ENCODE peak calls at places on chromosomes 7 and 10, in seven cellular contexts. One of them, this sample, is unnamed.

GRCh38 chr7:139431459-139431858 is 52.0 kb downstream of the KLRG2 start:
- DNase-seq in pancreas: no peak
- DNase-seq in tibial nerve: no peak
- DNase-seq in astrocyte of the spinal cord: no peak
- DNase-seq in transverse colon: no peak
- DNase-seq in lower leg skin: no peak
- DNase-seq in sigmoid colon: no peak
- DNase-seq in this sample: peak; percentile 72

GRCh38 chr10:26488344-26488743 is 50.2 kb downstream of the APBB1IP start:
- DNase-seq in pancreas: no peak
- DNase-seq in tibial nerve: no peak
- DNase-seq in astrocyte of the spinal cord: peak; percentile 43
- DNase-seq in transverse colon: no peak
- DNase-seq in lower leg skin: no peak
- DNase-seq in sigmoid colon: no peak
- DNase-seq in this sample: no peak

GRCh38 chr10:34437897-34438296 is 377.2 kb downstream of the PARD3 start:
- DNase-seq in pancreas: no peak
- DNase-seq in tibial nerve: no peak
- DNase-seq in astrocyte of the spinal cord: no peak
- DNase-seq in transverse colon: no peak
- DNase-seq in lower leg skin: no peak
- DNase-seq in sigmoid colon: no peak
- DNase-seq in this sample: no peak

GRCh38 chr7:16542401-16542800 is 15.8 kb downstream of the LRRC72 start:
- DNase-seq in pancreas: no peak
- DNase-seq in tibial nerve: no peak
- DNase-seq in astrocyte of the spinal cord: no peak
- DNase-seq in transverse colon: no peak
- DNase-seq in lower leg skin: no peak
- DNase-seq in sigmoid colon: no peak
- DNase-seq in this sample: no peak

GRCh38 chr10:132482090-132482489 is 55.5 kb upstream of the INPP5A start:
- DNase-seq in pancreas: no peak
- DNase-seq in tibial nerve: peak; percentile 65
- DNase-seq in astrocyte of the spinal cord: peak; percentile 86
- DNase-seq in transverse colon: no peak
- DNase-seq in lower leg skin: no peak
- DNase-seq in sigmoid colon: peak; percentile 90
- DNase-seq in this sample: peak; percentile 75

GRCh38 chr10:22810643-22811254 is 96.4 kb upstream of the PIP4K2A start:
- DNase-seq in pancreas: no peak
- DNase-seq in tibial nerve: no peak
- DNase-seq in astrocyte of the spinal cord: no peak
- DNase-seq in transverse colon: no peak
- DNase-seq in lower leg skin: no peak
- DNase-seq in sigmoid colon: no peak
- DNase-seq in this sample: no peak

GRCh38 chr7:23472974-23473847 is 2.9 kb upstream of the IGF2BP3 start:
- DNase-seq in pancreas: no peak
- DNase-seq in tibial nerve: no peak
- DNase-seq in astrocyte of the spinal cord: peak; percentile 19
- DNase-seq in transverse colon: no peak
- DNase-seq in lower leg skin: no peak
- DNase-seq in sigmoid colon: no peak
- DNase-seq in this sample: no peak

GRCh38 chr7:428387-428786 is 91.3 kb downstream of the PDGFA start:
- DNase-seq in pancreas: no peak
- DNase-seq in tibial nerve: no peak
- DNase-seq in astrocyte of the spinal cord: no peak
- DNase-seq in transverse colon: no peak
- DNase-seq in lower leg skin: no peak
- DNase-seq in sigmoid colon: no peak
- DNase-seq in this sample: no peak

GRCh38 chr7:42099837-42100508 is 137.0 kb downstream of the GLI3 start:
- DNase-seq in pancreas: no peak
- DNase-seq in tibial nerve: no peak
- DNase-seq in astrocyte of the spinal cord: no peak
- DNase-seq in transverse colon: no peak
- DNase-seq in lower leg skin: no peak
- DNase-seq in sigmoid colon: no peak
- DNase-seq in this sample: no peak

GRCh38 chr7:112866424-112866823 is 76.2 kb upstream of the TMEM168 start:
- DNase-seq in pancreas: no peak
- DNase-seq in tibial nerve: no peak
- DNase-seq in astrocyte of the spinal cord: no peak
- DNase-seq in transverse colon: no peak
- DNase-seq in lower leg skin: no peak
- DNase-seq in sigmoid colon: no peak
- DNase-seq in this sample: no peak

GRCh38 chr10:69239816-69240434 is 19.8 kb downstream of the HKDC1 start:
- DNase-seq in pancreas: no peak
- DNase-seq in tibial nerve: no peak
- DNase-seq in astrocyte of the spinal cord: no peak
- DNase-seq in transverse colon: no peak
- DNase-seq in lower leg skin: no peak
- DNase-seq in sigmoid colon: peak; percentile 62
- DNase-seq in this sample: no peak

GRCh38 chr10:132107947-132108877 is 42.5 kb downstream of the JAKMIP3 start:
- DNase-seq in pancreas: no peak
- DNase-seq in tibial nerve: no peak
- DNase-seq in astrocyte of the spinal cord: no peak
- DNase-seq in transverse colon: no peak
- DNase-seq in lower leg skin: no peak
- DNase-seq in sigmoid colon: peak; percentile 51
- DNase-seq in this sample: no peak

GRCh38 chr10:98425511-98426352 is 10.8 kb upstream of the PYROXD2 start:
- DNase-seq in pancreas: peak; percentile 73
- DNase-seq in tibial nerve: no peak
- DNase-seq in astrocyte of the spinal cord: peak; percentile 18
- DNase-seq in transverse colon: peak; percentile 56
- DNase-seq in lower leg skin: peak; percentile 82
- DNase-seq in sigmoid colon: peak; percentile 62
- DNase-seq in this sample: no peak

GRCh38 chr7:54689394-54690058 is 69.5 kb downstream of the SEC61G start:
- DNase-seq in pancreas: no peak
- DNase-seq in tibial nerve: no peak
- DNase-seq in astrocyte of the spinal cord: no peak
- DNase-seq in transverse colon: no peak
- DNase-seq in lower leg skin: no peak
- DNase-seq in sigmoid colon: no peak
- DNase-seq in this sample: no peak

GRCh38 chr7:54719974-54720373 is 39.0 kb downstream of the SEC61G start:
- DNase-seq in pancreas: no peak
- DNase-seq in tibial nerve: no peak
- DNase-seq in astrocyte of the spinal cord: no peak
- DNase-seq in transverse colon: no peak
- DNase-seq in lower leg skin: no peak
- DNase-seq in sigmoid colon: no peak
- DNase-seq in this sample: no peak

GRCh38 chr7:154650275-154650674 is 352.6 kb downstream of the PAXIP1 start:
- DNase-seq in pancreas: no peak
- DNase-seq in tibial nerve: no peak
- DNase-seq in astrocyte of the spinal cord: no peak
- DNase-seq in transverse colon: no peak
- DNase-seq in lower leg skin: no peak
- DNase-seq in sigmoid colon: no peak
- DNase-seq in this sample: no peak

GRCh38 chr7:154651501-154651900 is 351.4 kb downstream of the PAXIP1 start:
- DNase-seq in pancreas: no peak
- DNase-seq in tibial nerve: no peak
- DNase-seq in astrocyte of the spinal cord: no peak
- DNase-seq in transverse colon: no peak
- DNase-seq in lower leg skin: no peak
- DNase-seq in sigmoid colon: no peak
- DNase-seq in this sample: no peak

GRCh38 chr7:154656618-154657017 is 346.3 kb downstream of the PAXIP1 start:
- DNase-seq in pancreas: no peak
- DNase-seq in tibial nerve: no peak
- DNase-seq in astrocyte of the spinal cord: no peak
- DNase-seq in transverse colon: no peak
- DNase-seq in lower leg skin: no peak
- DNase-seq in sigmoid colon: no peak
- DNase-seq in this sample: no peak

GRCh38 chr7:154649434-154649833 is 353.5 kb downstream of the PAXIP1 start:
- DNase-seq in pancreas: no peak
- DNase-seq in tibial nerve: no peak
- DNase-seq in astrocyte of the spinal cord: no peak
- DNase-seq in transverse colon: no peak
- DNase-seq in lower leg skin: no peak
- DNase-seq in sigmoid colon: no peak
- DNase-seq in this sample: no peak

DNA sequence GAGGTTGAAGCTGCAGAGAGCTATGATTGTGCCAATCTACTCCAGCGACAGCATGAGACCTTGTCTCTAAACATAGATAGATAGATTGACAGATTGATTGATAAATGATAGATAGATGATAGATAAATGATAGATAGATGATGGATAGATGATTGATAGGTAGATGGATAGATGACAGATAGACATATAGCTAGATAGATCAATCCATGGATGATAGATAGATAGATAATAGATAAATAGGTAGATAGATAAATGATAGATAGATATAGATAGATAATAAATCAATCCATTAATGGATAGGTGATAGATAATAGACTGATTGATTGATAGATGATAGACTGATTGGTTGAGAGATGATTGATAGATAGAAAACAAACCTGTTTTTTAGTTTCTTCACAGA is 349.6 kb downstream of the PAXIP1 start:
- DNase-seq in pancreas: no peak
- DNase-seq in tibial nerve: no peak
- DNase-seq in astrocyte of the spinal cord: no peak
- DNase-seq in transverse colon: no peak
- DNase-seq in lower leg skin: no peak
- DNase-seq in sigmoid colon: no peak
- DNase-seq in this sample: no peak
- TF ChIP-seq CTCF in pancreas: no peak
- TF ChIP-seq CTCF in tibial nerve: no peak
- TF ChIP-seq CTCF in astrocyte of the spinal cord: no peak
- TF ChIP-seq CTCF in transverse colon: no peak
- TF ChIP-seq CTCF in lower leg skin: no peak
- TF ChIP-seq CTCF in sigmoid colon: no peak
- TF ChIP-seq CTCF in this sample: no peak

GRCh38 chr7:73876361-73876760 is 15.4 kb downstream of the TMEM270 start:
- DNase-seq in pancreas: no peak
- DNase-seq in tibial nerve: no peak
- DNase-seq in astrocyte of the spinal cord: no peak
- DNase-seq in transverse colon: no peak
- DNase-seq in lower leg skin: no peak
- DNase-seq in sigmoid colon: no peak
- DNase-seq in this sample: no peak

GRCh38 chr7:73872056-73872908 is 11.3 kb downstream of the TMEM270 start:
- DNase-seq in pancreas: no peak
- DNase-seq in tibial nerve: no peak
- DNase-seq in astrocyte of the spinal cord: no peak
- DNase-seq in transverse colon: no peak
- DNase-seq in lower leg skin: no peak
- DNase-seq in sigmoid colon: no peak
- DNase-seq in this sample: no peak

GRCh38 chr7:73870041-73870492 is 9.1 kb downstream of the TMEM270 start:
- DNase-seq in pancreas: no peak
- DNase-seq in tibial nerve: no peak
- DNase-seq in astrocyte of the spinal cord: no peak
- DNase-seq in transverse colon: no peak
- DNase-seq in lower leg skin: no peak
- DNase-seq in sigmoid colon: peak; percentile 73
- DNase-seq in this sample: no peak

GRCh38 chr7:73869011-73869785 is 8.2 kb downstream of the TMEM270 start:
- DNase-seq in pancreas: no peak
- DNase-seq in tibial nerve: no peak
- DNase-seq in astrocyte of the spinal cord: no peak
- DNase-seq in transverse colon: no peak
- DNase-seq in lower leg skin: no peak
- DNase-seq in sigmoid colon: no peak
- DNase-seq in this sample: no peak

GRCh38 chr7:73871163-73872011 is 10.4 kb downstream of the TMEM270 start:
- DNase-seq in pancreas: peak; percentile 54
- DNase-seq in tibial nerve: no peak
- DNase-seq in astrocyte of the spinal cord: no peak
- DNase-seq in transverse colon: peak; percentile 26
- DNase-seq in lower leg skin: no peak
- DNase-seq in sigmoid colon: no peak
- DNase-seq in this sample: no peak
- H3K4me3 ChIP-seq in pancreas: no peak overlapping the region
- H3K4me3 ChIP-seq in tibial nerve: no peak overlapping the region
- H3K4me3 ChIP-seq in astrocyte of the spinal cord: no peak overlapping the region
- H3K4me3 ChIP-seq in transverse colon: no peak overlapping the region
- H3K4me3 ChIP-seq in lower leg skin: no peak overlapping the region
- H3K4me3 ChIP-seq in sigmoid colon: no peak overlapping the region
- H3K4me3 ChIP-seq in this sample: no peak overlapping the region

GRCh38 chr10:96721207-96721572 is 876 bp upstream of the PIK3AP1 start:
- DNase-seq in pancreas: no peak
- DNase-seq in tibial nerve: no peak
- DNase-seq in astrocyte of the spinal cord: no peak
- DNase-seq in transverse colon: no peak
- DNase-seq in lower leg skin: peak; percentile 46
- DNase-seq in sigmoid colon: no peak
- DNase-seq in this sample: no peak
- TF ChIP-seq CTCF in pancreas: no peak
- TF ChIP-seq CTCF in tibial nerve: no peak
- TF ChIP-seq CTCF in astrocyte of the spinal cord: no peak
- TF ChIP-seq CTCF in transverse colon: no peak
- TF ChIP-seq CTCF in lower leg skin: no peak
- TF ChIP-seq CTCF in sigmoid colon: no peak
- TF ChIP-seq CTCF in this sample: peak; percentile 12

DNA sequence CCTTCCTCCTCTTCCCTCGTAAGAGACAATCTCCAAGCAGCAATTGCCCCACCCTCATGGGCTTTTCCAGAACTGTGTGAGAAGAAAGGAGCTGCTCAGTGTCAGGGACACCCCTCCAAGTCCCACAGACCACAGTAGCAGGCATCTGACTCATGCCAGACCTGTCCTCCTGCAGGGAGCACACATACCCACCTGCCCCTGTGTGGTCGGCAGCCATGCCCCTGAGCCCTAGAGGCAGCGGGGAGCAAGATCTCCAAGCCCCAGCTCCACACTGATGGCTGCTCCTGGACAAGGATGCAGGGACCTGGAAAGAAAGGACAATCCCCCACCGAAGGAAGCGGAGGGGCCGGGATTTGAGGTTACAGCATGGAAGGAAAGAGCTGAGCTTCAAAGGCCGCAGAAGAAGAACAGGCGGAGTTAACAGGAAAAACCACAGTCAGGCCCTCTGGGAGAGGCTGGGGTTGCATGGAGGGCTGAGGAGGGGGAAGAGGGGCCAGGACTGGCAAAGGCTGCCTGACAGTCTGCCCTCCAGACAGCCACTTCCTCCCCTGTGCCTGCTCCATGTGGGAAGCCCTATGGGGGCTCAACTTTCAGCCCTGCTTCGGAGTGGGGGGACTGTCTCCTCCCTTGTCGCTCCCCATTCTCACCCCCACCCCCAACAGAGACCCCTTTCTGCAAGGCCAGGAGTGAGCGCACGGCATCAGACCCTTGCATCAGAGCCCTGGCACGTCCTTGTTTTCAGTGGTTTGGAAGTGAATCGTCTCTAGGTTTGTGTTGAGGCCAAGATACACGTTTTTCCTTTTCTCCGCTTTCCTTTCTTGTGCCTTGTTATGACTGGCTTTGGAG is 46.8 kb downstream of the ASB13 start:
- DNase-seq in pancreas: no peak
- DNase-seq in tibial nerve: peak; percentile 56
- DNase-seq in astrocyte of the spinal cord: peak; percentile 56
- DNase-seq in transverse colon: no peak
- DNase-seq in lower leg skin: no peak
- DNase-seq in sigmoid colon: no peak
- DNase-seq in this sample: no peak
- H3K4me3 ChIP-seq in pancreas: no peak overlapping the region
- H3K4me3 ChIP-seq in tibial nerve: no peak overlapping the region
- H3K4me3 ChIP-seq in astrocyte of the spinal cord: no peak overlapping the region
- H3K4me3 ChIP-seq in transverse colon: no peak overlapping the region
- H3K4me3 ChIP-seq in lower leg skin: no peak overlapping the region
- H3K4me3 ChIP-seq in sigmoid colon: no peak overlapping the region
- H3K4me3 ChIP-seq in this sample: no peak overlapping the region

GRCh38 chr10:24952701-24953349 is 419 bp upstream of the PRTFDC1 start:
- DNase-seq in pancreas: peak; percentile 52
- DNase-seq in tibial nerve: peak; percentile 35
- DNase-seq in astrocyte of the spinal cord: no peak
- DNase-seq in transverse colon: peak; percentile 48
- DNase-seq in lower leg skin: peak; percentile 89
- DNase-seq in sigmoid colon: peak; percentile 78
- DNase-seq in this sample: no peak
- TF ChIP-seq CTCF in pancreas: no peak
- TF ChIP-seq CTCF in tibial nerve: peak; percentile 61
- TF ChIP-seq CTCF in astrocyte of the spinal cord: peak; percentile 27
- TF ChIP-seq CTCF in transverse colon: no peak
- TF ChIP-seq CTCF in lower leg skin: no peak
- TF ChIP-seq CTCF in sigmoid colon: no peak
- TF ChIP-seq CTCF in this sample: peak; percentile 35